ENCODE peak calls at places on chromosomes 6 and 20, in ten cellular contexts. V is psoas muscle; R is NCI-H1092; G is neuronal stem cell; D is activated T-helper 1 cell treated with anti-CD3 and anti-CD28 coated beads, Interleukin-2, amount 50 U/mL, for 16 hours; Y is ovary; U is A549; Z is activated naive CD4-positive, alpha-beta T cell treated with anti-CD3 and anti-CD28 coated beads, Interleukin-2, amount 10 ng/mL, durations not matched to agents 7 days and 5 days; L is AG09309; X is mesothelial cell of epicardium. S is an unnamed sample.

GRCh38 chr20:24913076-24913628 is 35.9 kb upstream of the CST7 start:
- DNase-seq in D (no peak), G (no peak), U (no peak), R (no peak), Y (no peak), L (no peak), X (no peak), Z (no peak), V (no peak), S (no peak)

GRCh38 chr20:46399401-46399800 is 7.0 kb downstream of the ELMO2 start:
- DNase-seq in R (no peak), G (no peak), X (no peak), D (no peak), V (no peak), Y (no peak), Z (no peak), U (no peak), L (no peak), S (no peak)

GRCh38 chr6:154537486-154537885 is 27.0 kb upstream of the CNKSR3 start:
- DNase-seq in Z (no peak), G (no peak), L (no peak), D (no peak), X (no peak), U (no peak), R (no peak), Y (no peak), V (no peak), S (no peak)

GRCh38 chr20:64152906-64153305 is 11.3 kb upstream of the MYT1 start:
- DNase-seq in R (peak; percentile 89), U (no peak), L (no peak), V (no peak), D (no peak), Y (no peak), Z (no peak), X (no peak), G (no peak), S (no peak)

GRCh38 chr6:21064716-21065340 is 528.7 kb upstream of the SOX4 start:
- DNase-seq in L (no peak), R (no peak), D (no peak), V (no peak), Y (no peak), G (no peak), U (no peak), X (no peak), Z (no peak), S (no peak)

GRCh38 chr6:140345935-140346334 is 971.5 kb upstream of the CITED2 start:
- DNase-seq in V (no peak), Y (no peak), D (no peak), L (no peak), Z (no peak), U (no peak), X (no peak), G (no peak), R (no peak), S (no peak)

GRCh38 chr6:16344756-16345155 is 106.4 kb downstream of the GMPR start:
- DNase-seq in X (no peak), L (no peak), R (no peak), V (no peak), G (no peak), Z (no peak), U (no peak), Y (no peak), D (no peak), S (peak; percentile 44)

GRCh38 chr20:43988451-43988850 is 73.8 kb downstream of the TOX2 start:
- DNase-seq in Y (no peak), L (no peak), D (no peak), X (no peak), Z (no peak), G (no peak), V (no peak), R (no peak), U (no peak), S (no peak)

GRCh38 chr20:15708984-15709598 is 864.2 kb downstream of the KIF16B start:
- DNase-seq in G (no peak), V (no peak), R (no peak), U (peak; percentile 59), D (no peak), Z (peak; percentile 39), Y (no peak), X (no peak), L (no peak), S (no peak)

GRCh38 chr6:142361765-142362540 is 60.1 kb downstream of the ADGRG6 start:
- DNase-seq in V (no peak), U (peak; percentile 78), R (no peak), Y (no peak), L (peak; percentile 83), G (no peak), D (no peak), Z (no peak), X (no peak), S (peak; percentile 68)

GRCh38 chr6:16471898-16472297 is 233.5 kb downstream of the GMPR start:
- DNase-seq in Y (no peak), L (no peak), V (no peak), G (no peak), R (no peak), U (no peak), D (no peak), Z (no peak), X (no peak), S (no peak)

GRCh38 chr6:14876778-14877613 is 368.9 kb upstream of the JARID2 start:
- DNase-seq in D (no peak), V (no peak), X (no peak), L (peak; percentile 45), Y (no peak), R (no peak), Z (peak; percentile 25), U (peak; percentile 11), G (no peak), S (peak; percentile 25)

GRCh38 chr20:59583428-59584277 is 20.7 kb upstream of the PHACTR3 start:
- DNase-seq in G (no peak), L (no peak), R (no peak), U (no peak), V (peak; percentile 78), D (no peak), Y (peak; percentile 92), Z (no peak), X (no peak), S (peak; percentile 30)

GRCh38 chr6:551405-551804 is 105.5 kb downstream of the HUS1B start:
- DNase-seq in D (no peak), Z (no peak), R (no peak), V (no peak), X (no peak), U (peak; percentile 21), G (peak; percentile 23), L (no peak), Y (no peak), S (no peak)

GRCh38 chr6:815348-815738 is 122.4 kb upstream of the EXOC2 start:
- DNase-seq in X (no peak), D (no peak), V (no peak), Z (no peak), G (no peak), U (no peak), L (no peak), R (no peak), Y (no peak), S (no peak)

GRCh38 chr20:3687655-3688054 is 5.8 kb upstream of the ADAM33 start:
- DNase-seq in U (peak; percentile 69), D (no peak), G (no peak), X (no peak), V (no peak), R (no peak), Z (no peak), Y (no peak), L (no peak), S (peak; percentile 73)

GRCh38 chr6:46990031-46990644 is 52.0 kb downstream of the ADGRF1 start:
- DNase-seq in L (no peak), Z (no peak), U (no peak), R (no peak), Y (no peak), G (no peak), X (no peak), V (no peak), D (no peak), S (no peak)

GRCh38 chr20:56722042-56722441 is 92.9 kb downstream of the TFAP2C start:
- DNase-seq in G (no peak), Y (no peak), D (no peak), U (no peak), Z (no peak), V (no peak), X (no peak), R (no peak), L (no peak), S (peak; percentile 43)

GRCh38 chr20:44642203-44643153 is 9.0 kb downstream of the ADA start:
- DNase-seq in V (peak; percentile 81), R (peak; percentile 61), U (peak; percentile 85), D (no peak), Y (peak; percentile 66), X (no peak), G (no peak), Z (peak; percentile 39), L (peak; percentile 42), S (peak; percentile 56)

GRCh38 chr6:21874372-21874771 is 280.8 kb downstream of the SOX4 start:
- DNase-seq in X (no peak), Z (no peak), R (no peak), L (no peak), G (no peak), V (no peak), D (no peak), Y (no peak), U (peak; percentile 12), S (no peak)

GRCh38 chr20:63819224-63819917 is 11.7 kb downstream of the ZBTB46 start:
- DNase-seq in G (no peak), D (no peak), U (peak; percentile 52), R (no peak), Z (no peak), V (no peak), Y (no peak), X (no peak), L (no peak), S (peak; percentile 22)

GRCh38 chr6:108560463-108561308 is at the start of gene FOXO3:
- DNase-seq in X (peak; percentile 76), Z (peak; percentile 72), Y (peak; percentile 96), R (peak; percentile 52), U (peak; percentile 85), V (peak; percentile 96), D (peak; percentile 17), L (no peak), G (peak; percentile 89), S (peak; percentile 93)

GRCh38 chr6:108274546-108274945 is 13.7 kb upstream of the SNX3 start:
- DNase-seq in X (no peak), V (no peak), D (no peak), Y (no peak), L (no peak), R (no peak), G (no peak), U (no peak), Z (no peak), S (no peak)

GRCh38 chr6:88728756-88729155 is 234.7 kb downstream of the RNGTT start:
- DNase-seq in R (no peak), G (no peak), D (no peak), X (no peak), U (no peak), L (no peak), Y (no peak), Z (no peak), V (no peak), S (no peak)

GRCh38 chr6:34393191-34393967 is 910 bp upstream of the NUDT3 start:
- DNase-seq in G (no peak), D (no peak), X (no peak), L (no peak), V (no peak), R (no peak), U (no peak), Y (no peak), Z (no peak), S (no peak)

GRCh38 chr6:160079686-160080043 is 42.0 kb upstream of the SLC22A1 start:
- DNase-seq in U (no peak), L (no peak), Y (no peak), G (no peak), V (no peak), R (no peak), D (no peak), X (no peak), Z (no peak), S (no peak)

GRCh38 chr20:5065489-5066383 is 54.0 kb downstream of the PCNA start:
- DNase-seq in G (no peak), X (no peak), U (peak; percentile 98), L (peak; percentile 97), V (peak; percentile 74), D (no peak), R (no peak), Z (no peak), Y (peak; percentile 63), S (peak; percentile 98)

GRCh38 chr6:38375341-38375740 is 264.4 kb downstream of the BTBD9 start:
- DNase-seq in L (no peak), U (no peak), Y (no peak), X (no peak), V (no peak), D (no peak), Z (no peak), G (no peak), R (no peak), S (no peak)

S was measured in fibroblast of gingiva.